ENCODE peak calls at places on chromosomes 4 and X, in six cellular contexts. One of them, this sample, is unnamed.
A peak's percentile ranks its signal among the peaks of the same experiment; 100 is the strongest.

GRCh38 chr4:151143162-151143561 is 43.7 kb downstream of the RPS3A start:
- DNase-seq in mesenchymal stem cell: no peak
- DNase-seq in neuronal stem cell: no peak
- DNase-seq in H9: no peak
- DNase-seq in IMR-90: no peak
- DNase-seq in H1: no peak
- DNase-seq in this sample: no peak

GRCh38 chrX:134365923-134366322 is 94.0 kb upstream of the HPRT1 start:
- DNase-seq in H1: no peak
- DNase-seq in H9: no peak
- DNase-seq in IMR-90: no peak
- DNase-seq in mesenchymal stem cell: no peak
- DNase-seq in neuronal stem cell: no peak
- DNase-seq in this sample: no peak

GRCh38 chr4:31557444-31557843 is 837.3 kb downstream of the PCDH7 start:
- DNase-seq in IMR-90: no peak
- DNase-seq in neuronal stem cell: no peak
- DNase-seq in mesenchymal stem cell: no peak
- DNase-seq in H9: no peak
- DNase-seq in H1: no peak
- DNase-seq in this sample: no peak

GRCh38 chr4:74451214-74451661 is 6.3 kb downstream of the AREG start:
- DNase-seq in IMR-90: peak; percentile 71
- DNase-seq in neuronal stem cell: no peak
- DNase-seq in H1: no peak
- DNase-seq in H9: no peak
- DNase-seq in mesenchymal stem cell: peak; percentile 68
- DNase-seq in this sample: peak; percentile 66

GRCh38 chr4:150149381-150149780 is 71.1 kb downstream of the DCLK2 start:
- DNase-seq in IMR-90: no peak
- DNase-seq in H1: no peak
- DNase-seq in mesenchymal stem cell: no peak
- DNase-seq in neuronal stem cell: no peak
- DNase-seq in H9: no peak
- DNase-seq in this sample: no peak

GRCh38 chrX:10620121-10620699 is at the start of gene MID1:
- DNase-seq in H1: peak; percentile 60
- DNase-seq in neuronal stem cell: peak; percentile 71
- DNase-seq in H9: peak; percentile 82
- DNase-seq in mesenchymal stem cell: peak; percentile 84
- DNase-seq in IMR-90: peak; percentile 80
- DNase-seq in this sample: peak; percentile 90

GRCh38 chr4:31007858-31008257 is 287.7 kb downstream of the PCDH7 start:
- DNase-seq in H9: no peak
- DNase-seq in IMR-90: no peak
- DNase-seq in neuronal stem cell: no peak
- DNase-seq in H1: no peak
- DNase-seq in mesenchymal stem cell: peak; percentile 26
- DNase-seq in this sample: no peak

GRCh38 chr4:16100833-16101232 is 17.0 kb upstream of the PROM1 start:
- DNase-seq in neuronal stem cell: no peak
- DNase-seq in H9: no peak
- DNase-seq in H1: no peak
- DNase-seq in mesenchymal stem cell: no peak
- DNase-seq in IMR-90: no peak
- DNase-seq in this sample: no peak

GRCh38 chr4:73859614-73860088 is 6.6 kb downstream of the PF4V1 start:
- DNase-seq in H1: no peak
- DNase-seq in neuronal stem cell: no peak
- DNase-seq in IMR-90: peak; percentile 88
- DNase-seq in H9: no peak
- DNase-seq in mesenchymal stem cell: peak; percentile 90
- DNase-seq in this sample: no peak

GRCh38 chrX:115690554-115691216 is 129.7 kb downstream of the PLS3 start:
- DNase-seq in IMR-90: peak; percentile 79
- DNase-seq in mesenchymal stem cell: peak; percentile 77
- DNase-seq in H9: peak; percentile 83
- DNase-seq in neuronal stem cell: peak; percentile 70
- DNase-seq in H1: peak; percentile 63
- DNase-seq in this sample: peak; percentile 88

GRCh38 chrX:53263597-53264094 is 17.7 kb downstream of the IQSEC2 start:
- DNase-seq in IMR-90: peak; percentile 71
- DNase-seq in H9: no peak
- DNase-seq in mesenchymal stem cell: peak; percentile 82
- DNase-seq in H1: no peak
- DNase-seq in neuronal stem cell: no peak
- DNase-seq in this sample: peak; percentile 55

GRCh38 chr4:87108142-87108546 is 112.3 kb downstream of the KLHL8 start:
- DNase-seq in IMR-90: peak; percentile 85
- DNase-seq in mesenchymal stem cell: peak; percentile 92
- DNase-seq in H1: no peak
- DNase-seq in neuronal stem cell: no peak
- DNase-seq in H9: no peak
- DNase-seq in this sample: peak; percentile 76

GRCh38 chrX:37686348-37686736 is 751 bp downstream of the XK start:
- DNase-seq in H1: no peak
- DNase-seq in neuronal stem cell: no peak
- DNase-seq in IMR-90: no peak
- DNase-seq in H9: no peak
- DNase-seq in mesenchymal stem cell: no peak
- DNase-seq in this sample: no peak

GRCh38 chr4:128427832-128428366 is 140.3 kb upstream of the PGRMC2 start:
- DNase-seq in H1: no peak
- DNase-seq in H9: no peak
- DNase-seq in mesenchymal stem cell: peak; percentile 41
- DNase-seq in neuronal stem cell: no peak
- DNase-seq in IMR-90: peak; percentile 68
- DNase-seq in this sample: peak; percentile 26

GRCh38 chrX:20720954-20721626 is 454.4 kb upstream of the RPS6KA3 start:
- DNase-seq in IMR-90: no peak
- DNase-seq in H1: no peak
- DNase-seq in H9: no peak
- DNase-seq in neuronal stem cell: no peak
- DNase-seq in mesenchymal stem cell: no peak
- DNase-seq in this sample: no peak

GRCh38 chrX:44157858-44158257 is 184.7 kb upstream of the NDP start:
- DNase-seq in H1: no peak
- DNase-seq in mesenchymal stem cell: no peak
- DNase-seq in H9: no peak
- DNase-seq in neuronal stem cell: no peak
- DNase-seq in IMR-90: no peak
- DNase-seq in this sample: no peak

GRCh38 chrX:11557120-11557519 is 108.6 kb downstream of the ARHGAP6 start:
- DNase-seq in H9: no peak
- DNase-seq in neuronal stem cell: no peak
- DNase-seq in H1: no peak
- DNase-seq in IMR-90: peak; percentile 72
- DNase-seq in mesenchymal stem cell: peak; percentile 17
- DNase-seq in this sample: no peak

GRCh38 chr4:25330335-25330734 is 17.8 kb downstream of the ZCCHC4 start:
- DNase-seq in IMR-90: no peak
- DNase-seq in mesenchymal stem cell: no peak
- DNase-seq in H9: no peak
- DNase-seq in H1: no peak
- DNase-seq in neuronal stem cell: no peak
- DNase-seq in this sample: no peak

GRCh38 chrX:40698851-40699250 is 36.5 kb downstream of the MED14 start:
- DNase-seq in neuronal stem cell: no peak
- DNase-seq in H1: no peak
- DNase-seq in H9: no peak
- DNase-seq in IMR-90: no peak
- DNase-seq in mesenchymal stem cell: no peak
- DNase-seq in this sample: no peak

GRCh38 chr4:129403848-129404247 is 307.9 kb downstream of the C4orf33 start:
- DNase-seq in neuronal stem cell: no peak
- DNase-seq in H1: no peak
- DNase-seq in mesenchymal stem cell: no peak
- DNase-seq in H9: no peak
- DNase-seq in IMR-90: no peak
- DNase-seq in this sample: no peak

GRCh38 chr4:40870076-40870624 is 120.4 kb downstream of the NSUN7 start:
- DNase-seq in mesenchymal stem cell: no peak
- DNase-seq in H1: no peak
- DNase-seq in neuronal stem cell: no peak
- DNase-seq in IMR-90: no peak
- DNase-seq in H9: no peak
- DNase-seq in this sample: no peak

GRCh38 chr4:110247591-110247990 is 49.2 kb upstream of the ELOVL6 start:
- DNase-seq in H9: no peak
- DNase-seq in IMR-90: no peak
- DNase-seq in H1: no peak
- DNase-seq in mesenchymal stem cell: no peak
- DNase-seq in neuronal stem cell: no peak
- DNase-seq in this sample: no peak

GRCh38 chr4:110249687-110250387 is 51.4 kb upstream of the ELOVL6 start:
- DNase-seq in IMR-90: no peak
- DNase-seq in neuronal stem cell: no peak
- DNase-seq in mesenchymal stem cell: no peak
- DNase-seq in H9: no peak
- DNase-seq in H1: no peak
- DNase-seq in this sample: no peak

GRCh38 chr4:110245567-110245966 is 47.2 kb upstream of the ELOVL6 start:
- DNase-seq in H9: no peak
- DNase-seq in H1: no peak
- DNase-seq in mesenchymal stem cell: no peak
- DNase-seq in neuronal stem cell: no peak
- DNase-seq in IMR-90: peak; percentile 49
- DNase-seq in this sample: no peak
- H2BK15ac ChIP-seq in H9: no peak overlapping the region
- H2BK15ac ChIP-seq in H1: no peak overlapping the region
- H2BK15ac ChIP-seq in mesenchymal stem cell: no peak overlapping the region
- H2BK15ac ChIP-seq in neuronal stem cell: no peak overlapping the region
- H2BK15ac ChIP-seq in IMR-90: no peak overlapping the region
- H2BK15ac ChIP-seq in this sample: no peak overlapping the region

DNA sequence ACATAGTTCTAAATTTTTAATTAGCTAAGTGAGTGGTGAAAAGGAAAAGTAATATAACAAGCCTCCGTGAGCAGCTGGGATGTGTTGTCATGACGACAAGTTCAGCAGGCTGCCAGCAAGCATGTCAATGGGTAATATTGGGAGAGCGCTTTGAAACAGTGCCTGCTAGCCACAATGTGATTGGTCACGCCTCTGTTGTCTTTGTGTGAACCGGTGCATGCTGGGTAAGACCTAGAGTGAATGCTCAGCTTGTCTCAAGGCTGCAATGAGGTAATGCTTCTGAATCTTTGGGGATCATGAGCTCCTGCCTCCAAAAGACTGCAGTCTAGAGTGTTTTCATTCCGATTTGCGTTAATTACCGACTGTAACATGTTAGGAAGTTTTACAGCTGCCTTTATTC is 54.9 kb downstream of the STOX2 start:
- DNase-seq in H1: peak; percentile 53
- DNase-seq in H9: peak; percentile 73
- DNase-seq in IMR-90: peak; percentile 72
- DNase-seq in neuronal stem cell: peak; percentile 81
- DNase-seq in mesenchymal stem cell: peak; percentile 1
- DNase-seq in this sample: peak; percentile 96
- H2BK15ac ChIP-seq in H1: no peak overlapping the region
- H2BK15ac ChIP-seq in H9: no peak overlapping the region
- H2BK15ac ChIP-seq in IMR-90: no peak overlapping the region
- H2BK15ac ChIP-seq in neuronal stem cell: no peak overlapping the region
- H2BK15ac ChIP-seq in mesenchymal stem cell: no peak overlapping the region
- H2BK15ac ChIP-seq in this sample: no peak overlapping the region

DNA sequence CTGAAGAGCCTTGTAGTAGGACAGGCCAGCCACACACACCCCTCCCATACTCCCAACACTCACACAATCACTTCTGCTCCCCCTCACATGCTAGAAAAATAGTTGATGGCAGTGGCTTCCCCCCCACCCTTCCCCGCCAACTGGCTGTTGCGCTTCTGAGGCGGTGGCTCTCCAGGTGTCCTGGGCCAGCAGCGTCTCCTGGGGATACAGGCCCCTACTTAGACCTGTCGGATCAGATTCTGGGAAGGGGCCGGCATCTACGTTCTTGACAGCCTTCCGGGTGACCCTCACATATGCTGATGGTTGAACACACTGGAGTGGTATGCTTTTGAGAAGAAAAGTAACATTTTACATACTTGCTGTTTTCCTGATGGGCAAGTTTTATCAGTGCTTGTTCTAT is 39.9 kb downstream of the TNIP2 start:
- DNase-seq in H9: no peak
- DNase-seq in neuronal stem cell: no peak
- DNase-seq in IMR-90: no peak
- DNase-seq in mesenchymal stem cell: no peak
- DNase-seq in H1: no peak
- DNase-seq in this sample: no peak
- H2BK15ac ChIP-seq in H9: no peak overlapping the region
- H2BK15ac ChIP-seq in neuronal stem cell: no peak overlapping the region
- H2BK15ac ChIP-seq in IMR-90: no peak overlapping the region
- H2BK15ac ChIP-seq in mesenchymal stem cell: no peak overlapping the region
- H2BK15ac ChIP-seq in H1: no peak overlapping the region
- H2BK15ac ChIP-seq in this sample: no peak overlapping the region

GRCh38 chr4:162502109-162502508 is 338.3 kb upstream of the FSTL5 start:
- DNase-seq in mesenchymal stem cell: no peak
- DNase-seq in H1: no peak
- DNase-seq in neuronal stem cell: no peak
- DNase-seq in H9: no peak
- DNase-seq in IMR-90: no peak
- DNase-seq in this sample: no peak
- H2BK15ac ChIP-seq in mesenchymal stem cell: no peak overlapping the region
- H2BK15ac ChIP-seq in H1: no peak overlapping the region
- H2BK15ac ChIP-seq in neuronal stem cell: no peak overlapping the region
- H2BK15ac ChIP-seq in H9: no peak overlapping the region
- H2BK15ac ChIP-seq in IMR-90: no peak overlapping the region
- H2BK15ac ChIP-seq in this sample: no peak overlapping the region